ENCODE peak calls at places on chromosomes 7 and 10, in eight cellular contexts. D is stimulated activated CD4-positive, alpha-beta T cell treated with anti-CD3 and anti-CD28 coated beads, TNF-alpha, amount 100 ng/mL, for 24 hours; W is uterus; V is midbrain; H is astrocyte of the hippocampus; C is activated T-helper 9 cell treated with anti-CD3 and anti-CD28 coated beads, Interleukin-2, amount 50 U/mL, for 16 hours; A is foreskin melanocyte; Q is fibroblast of the aortic adventitia. J is an unnamed sample.

GRCh38 chr7:151426486-151426905 is 13.4 kb downstream of the CRYGN start:
- DNase-seq in D (no peak), V (no peak), W (peak; percentile 93), H (peak; percentile 99), Q (peak; percentile 95), C (no peak), A (no peak), J (no peak)

GRCh38 chr10:931326-932318 is at the start of gene LARP4B:
- DNase-seq in A (peak; percentile 96), W (peak; percentile 98), Q (peak; percentile 96), H (peak; percentile 100), C (peak; percentile 97), V (peak; percentile 98), D (peak; percentile 96), J (peak; percentile 37)

GRCh38 chr10:73889014-73889413 is 14.7 kb upstream of the CAMK2G start:
- DNase-seq in V (no peak), A (no peak), C (no peak), Q (peak; percentile 59), H (peak; percentile 80), W (peak; percentile 39), D (no peak), J (no peak)

GRCh38 chr7:82507976-82508677 is 64.5 kb upstream of the CACNA2D1 start:
- DNase-seq in A (no peak), D (no peak), C (no peak), Q (no peak), H (no peak), V (no peak), W (no peak), J (no peak)

GRCh38 chr7:142513221-142513955 is 235.9 kb upstream of the PRSS1 start:
- DNase-seq in D (no peak), W (no peak), C (no peak), A (no peak), V (no peak), Q (no peak), H (no peak), J (no peak)

GRCh38 chr7:106217089-106217542 is 67.7 kb downstream of the NAMPT start:
- DNase-seq in A (no peak), V (no peak), Q (peak; percentile 63), C (no peak), D (no peak), H (peak; percentile 64), W (peak; percentile 79), J (no peak)

GRCh38 chr10:34058922-34059614 is 724.6 kb upstream of the NRP1 start:
- DNase-seq in D (no peak), V (peak; percentile 18), A (no peak), H (no peak), W (no peak), C (no peak), Q (no peak), J (no peak)

GRCh38 chr7:37109853-37110252 is 338.8 kb downstream of the ELMO1 start:
- DNase-seq in A (no peak), W (no peak), H (peak; percentile 46), Q (no peak), V (no peak), C (no peak), D (no peak), J (no peak)

GRCh38 chr7:130372813-130373212 is 7.5 kb upstream of the CPA1 start:
- DNase-seq in W (no peak), A (no peak), Q (no peak), H (no peak), D (no peak), V (no peak), C (no peak), J (no peak)

GRCh38 chr7:50379082-50379481 is 71.1 kb downstream of the FIGNL1 start:
- DNase-seq in V (no peak), H (no peak), Q (no peak), A (no peak), D (no peak), W (no peak), C (no peak), J (no peak)

GRCh38 chr10:101062231-101063161 is 707 bp downstream of the KAZALD1 start:
- DNase-seq in D (peak; percentile 29), C (peak; percentile 43), A (no peak), W (peak; percentile 44), H (peak; percentile 77), Q (no peak), V (no peak), J (no peak)

GRCh38 chr10:91185239-91185875 is 35.1 kb upstream of the PCGF5 start:
- DNase-seq in C (no peak), Q (peak; percentile 51), V (no peak), W (no peak), D (no peak), A (no peak), H (peak; percentile 86), J (no peak)

GRCh38 chr7:143407296-143408246 is 1.1 kb downstream of the EPHA1 start:
- DNase-seq in W (no peak), H (no peak), D (no peak), Q (no peak), C (no peak), A (no peak), V (no peak), J (no peak)

GRCh38 chr10:2173328-2173727 is 436.0 kb upstream of the ADARB2 start:
- DNase-seq in H (no peak), Q (no peak), A (no peak), D (no peak), C (no peak), W (no peak), V (no peak), J (no peak)

GRCh38 chr7:131495679-131496498 is 60.5 kb downstream of the PODXL start:
- DNase-seq in V (no peak), D (no peak), W (no peak), Q (no peak), C (no peak), A (no peak), H (no peak), J (no peak)

GRCh38 chr7:106807474-106807873 is 57.6 kb upstream of the PIK3CG start:
- DNase-seq in Q (no peak), H (no peak), A (no peak), W (no peak), V (no peak), D (no peak), C (no peak), J (peak; percentile 70)

GRCh38 chr7:123275036-123275753 is 75.4 kb upstream of the SLC13A1 start:
- DNase-seq in C (no peak), H (peak; percentile 23), D (no peak), Q (peak; percentile 58), V (no peak), W (no peak), A (no peak), J (no peak)

GRCh38 chr7:133585003-133585668 is 332.3 kb downstream of the EXOC4 start:
- DNase-seq in C (no peak), V (no peak), H (no peak), Q (no peak), A (no peak), D (no peak), W (no peak), J (no peak)

GRCh38 chr10:73819025-73819424 is 7.6 kb upstream of the NDST2 start:
- DNase-seq in D (no peak), C (no peak), W (no peak), H (no peak), V (no peak), A (no peak), Q (no peak), J (no peak)

GRCh38 chr7:134613623-134614347 is 32.9 kb upstream of the BPGM start:
- DNase-seq in W (no peak), V (no peak), A (peak; percentile 62), D (no peak), Q (peak; percentile 100), C (no peak), H (peak; percentile 95), J (no peak)

GRCh38 chr7:5332579-5332978 is 49.8 kb downstream of the SLC29A4 start:
- DNase-seq in V (no peak), Q (no peak), H (no peak), C (no peak), A (no peak), D (no peak), W (no peak), J (no peak)

GRCh38 chr10:101415884-101416283 is 61.9 kb downstream of the BTRC start:
- DNase-seq in W (no peak), Q (no peak), V (no peak), H (no peak), C (no peak), A (no peak), D (no peak), J (no peak)

GRCh38 chr7:137081694-137082093 is 213.2 kb downstream of the CHRM2 start:
- DNase-seq in V (no peak), D (no peak), W (peak; percentile 57), C (no peak), Q (peak; percentile 100), H (peak; percentile 91), A (no peak), J (no peak)

GRCh38 chr7:30971440-30971839 is 7.7 kb downstream of the GHRHR start:
- DNase-seq in A (no peak), W (no peak), V (no peak), C (no peak), Q (no peak), H (no peak), D (no peak), J (no peak)

GRCh38 chr7:149569025-149569725 is 71.6 kb upstream of the ZNF746 start:
- DNase-seq in D (no peak), Q (no peak), V (no peak), H (peak; percentile 91), W (no peak), A (no peak), C (no peak), J (no peak)

GRCh38 chr10:62860946-62861345 is 44.8 kb upstream of the EGR2 start:
- DNase-seq in W (no peak), D (no peak), A (peak; percentile 53), H (no peak), V (no peak), Q (peak; percentile 19), C (no peak), J (no peak)

GRCh38 chr7:128299109-128299514 is 44.6 kb downstream of the RBM28 start:
- DNase-seq in W (no peak), D (no peak), C (no peak), A (no peak), H (no peak), Q (no peak), V (no peak), J (no peak)

GRCh38 chr7:129279757-129280156 is 54.9 kb downstream of the AHCYL2 start:
- DNase-seq in D (no peak), W (no peak), Q (no peak), C (no peak), V (no peak), H (no peak), A (no peak), J (no peak)

GRCh38 chr7:27172823-27173411 is 1.2 kb downstream of the HOXA10 start:
- DNase-seq in D (no peak), A (no peak), V (no peak), C (no peak), W (peak; percentile 94), H (no peak), Q (no peak), J (no peak)

GRCh38 chr7:71637578-71637977 is 505.6 kb downstream of the GALNT17 start:
- DNase-seq in D (no peak), Q (no peak), A (no peak), H (peak; percentile 77), C (no peak), W (no peak), V (no peak), J (no peak)

GRCh38 chr7:979886-980571 is 3.0 kb upstream of the CYP2W1 start:
- DNase-seq in C (no peak), Q (peak; percentile 16), V (no peak), W (no peak), A (no peak), D (no peak), H (no peak), J (no peak)

GRCh38 chr7:1085910-1086421 is 1.9 kb upstream of the GPER1 start:
- DNase-seq in A (peak; percentile 68), H (no peak), W (no peak), D (no peak), C (no peak), Q (peak; percentile 21), V (no peak), J (no peak)

GRCh38 chr10:70478191-70479160 is at the start of gene PALD1:
- DNase-seq in A (no peak), W (peak; percentile 69), H (peak; percentile 84), Q (peak; percentile 10), D (peak; percentile 22), C (peak; percentile 17), V (peak; percentile 39), J (no peak)

GRCh38 chr7:121442845-121443244 is 46.7 kb upstream of the FAM3C start:
- DNase-seq in V (no peak), W (no peak), H (peak; percentile 28), C (no peak), Q (no peak), A (no peak), D (no peak), J (no peak)

J was measured in NCI-H187 treated with DMSO at 0.1 percent for 48 hours.